ENCODE peak calls at places on chromosome 9, in six cellular contexts. I is heart right ventricle, T is HepG2, D is heart left ventricle, V is HCT116, P is cardiac muscle cell. U is an unnamed sample. For H3K4me1, the result is how much of the 10 kb centered on the place peaks cover.

GRCh38 chr9:105535920-105536668 is 21.8 kb upstream of the FKTN start:
- DNase-seq in V (no peak), D (no peak), T (no peak), I (no peak), P (no peak), U (no peak)

GRCh38 chr9:127936347-127936852 is 1.3 kb downstream of the DPM2 start:
- DNase-seq in V (no peak), I (peak), T (no peak), P (no peak), D (no peak), U (no peak)

GRCh38 chr9:77883846-77884771 is 147.5 kb downstream of the GNAQ start:
- DNase-seq in D (no peak), I (no peak), P (no peak), T (no peak), V (no peak), U (no peak)

GRCh38 chr9:34380034-34380510 is 3.4 kb upstream of the MYORG start:
- DNase-seq in I (no peak), V (no peak), D (no peak), T (no peak), P (peak), U (no peak)

GRCh38 chr9:89137548-89138462 is 40.8 kb downstream of the SHC3 start:
- DNase-seq in T (no peak), P (no peak), V (peak), I (peak), D (peak), U (peak)

GRCh38 chr9:94632736-94633135 is 6.6 kb downstream of the FBP1 start:
- DNase-seq in D (no peak), T (no peak), P (no peak), I (no peak), V (no peak), U (no peak)

GRCh38 chr9:17004500-17004899 is 130.3 kb upstream of the CNTLN start:
- DNase-seq in V (no peak), I (no peak), P (no peak), D (no peak), T (no peak), U (no peak)

GRCh38 chr9:119451426-119451825 is 82.2 kb upstream of the BRINP1 start:
- DNase-seq in D (no peak), P (no peak), T (no peak), I (no peak), V (no peak), U (no peak)

GRCh38 chr9:120931278-120932085 is 4.9 kb upstream of the TRAF1 start:
- DNase-seq in T (no peak), D (peak), V (no peak), P (no peak), I (no peak), U (no peak)
- H3K4me1 ChIP-seq in T (under half), D (under half), V (under half), P (under half), I (under half), U (under half)

GRCh38 chr9:137084526-137084925 is 2.3 kb upstream of the MAN1B1 start:
- DNase-seq in P (no peak), T (no peak), D (no peak), V (no peak), I (no peak), U (no peak)
- H3K27ac ChIP-seq in P (no peak), T (no peak), D (no peak), V (peak), I (no peak), U (no peak)

GRCh38 chr9:78940121-78940855 is 631.5 kb upstream of the TLE4 start:
- DNase-seq in D (no peak), T (no peak), P (no peak), I (no peak), V (no peak), U (no peak)
- H3K4me3 ChIP-seq in D (no peak), T (no peak), P (no peak), I (no peak), V (no peak), U (no peak)

DNA sequence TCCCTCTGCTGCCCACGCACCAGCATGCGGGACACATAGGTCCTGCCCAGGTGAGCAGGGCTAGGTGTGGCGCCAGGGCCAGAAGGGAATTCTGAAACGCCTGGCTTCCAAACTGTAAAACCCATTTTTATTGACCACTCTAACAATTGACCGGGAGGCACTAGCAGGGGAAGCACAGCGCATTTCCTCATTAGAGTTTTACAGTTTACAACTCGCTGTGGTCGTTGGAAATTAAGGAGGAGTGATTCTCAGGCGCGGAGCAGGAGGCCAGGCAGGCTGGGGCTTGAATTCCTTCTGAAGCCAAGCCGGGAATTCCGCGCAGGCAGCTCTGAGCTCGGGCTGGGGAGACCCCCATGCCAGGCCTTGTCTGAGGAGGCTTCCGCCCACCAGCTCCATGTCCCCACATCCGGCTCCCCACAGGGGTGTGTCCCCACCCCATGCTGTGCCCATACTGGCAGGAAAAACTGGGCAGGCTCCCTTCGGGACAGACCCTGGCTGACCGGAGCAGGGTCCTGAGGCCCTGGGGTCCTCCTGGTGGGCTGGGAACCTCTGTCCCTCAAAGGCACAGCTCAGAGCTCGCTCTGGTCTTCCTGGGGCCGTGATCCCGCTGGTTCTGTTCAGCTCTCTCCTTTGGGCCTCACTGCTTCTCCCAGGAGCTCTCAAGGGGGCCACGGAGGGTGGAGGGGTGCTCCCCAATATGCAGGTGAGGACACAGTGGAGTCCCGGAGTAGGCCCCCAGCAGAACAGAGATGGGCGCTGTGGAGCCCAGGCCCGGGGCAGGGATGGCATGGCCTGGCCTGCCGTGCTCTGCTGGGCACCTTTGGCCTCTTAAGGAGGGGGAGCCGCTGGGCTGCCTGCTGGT is 1.2 kb upstream of the NRARP start:
- DNase-seq in P (no peak), T (no peak), V (no peak), I (peak), D (peak), U (no peak)
- H3K4me1 ChIP-seq in P (under half), T (half or more), V (under half), I (half or more), D (under half), U (under half)

GRCh38 chr9:110641350-110641749 is 27.2 kb upstream of the MUSK start:
- DNase-seq in P (no peak), D (no peak), I (no peak), V (no peak), T (no peak), U (no peak)
- H3K27ac ChIP-seq in P (no peak), D (no peak), I (no peak), V (no peak), T (no peak), U (no peak)

DNA sequence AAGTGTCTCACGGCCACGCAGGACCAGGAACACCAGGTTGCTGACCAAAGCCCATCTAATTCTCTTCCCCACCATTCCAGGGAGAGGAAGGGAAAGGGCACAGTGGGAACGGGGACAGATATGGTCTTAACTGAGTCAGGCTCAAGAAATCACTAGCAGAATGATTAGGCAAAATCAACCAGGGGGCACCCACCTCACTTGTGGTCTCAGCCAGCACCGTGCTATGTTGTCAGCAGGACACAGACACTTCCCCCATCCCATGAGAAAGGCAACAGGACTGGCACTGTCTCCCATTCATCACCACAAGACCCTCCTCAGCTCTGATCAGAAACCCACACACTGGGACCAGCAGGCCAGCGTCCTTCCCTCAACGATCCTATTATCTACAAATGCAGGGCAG is 2.9 kb downstream of the BICD2 start:
- DNase-seq in D (no peak), P (no peak), T (no peak), I (no peak), V (no peak), U (no peak)
- H3K4me3 ChIP-seq in D (no peak), P (no peak), T (no peak), I (no peak), V (no peak), U (no peak)

DNA sequence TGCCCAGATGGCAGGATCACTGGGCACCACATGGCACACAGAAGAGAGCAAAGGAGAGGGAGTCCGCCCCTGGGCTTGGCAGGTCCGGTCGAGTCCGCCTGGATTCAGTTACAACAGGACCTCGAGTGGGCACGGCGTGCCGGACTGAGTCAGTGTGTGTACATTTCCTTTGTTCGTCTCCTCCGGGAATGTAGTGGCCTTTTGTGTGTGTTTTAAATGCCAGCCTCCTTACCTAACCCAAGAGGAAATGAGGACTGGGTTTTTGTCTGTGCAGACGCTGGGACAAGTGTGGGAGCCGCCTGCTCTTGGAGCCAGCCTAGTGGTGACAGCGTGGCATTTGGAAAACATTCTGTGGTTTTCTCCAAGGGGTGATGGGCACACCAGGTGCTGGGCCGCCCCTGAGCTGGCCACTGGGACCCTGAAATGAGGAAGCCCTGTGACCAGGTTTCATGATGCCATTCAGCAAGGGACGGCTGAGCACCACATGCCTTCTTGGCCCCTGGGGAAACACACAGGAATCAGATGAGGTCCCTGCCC is 9.6 kb downstream of the NEK6 start:
- DNase-seq in T (no peak), V (no peak), P (no peak), D (no peak), I (no peak), U (peak)
- H3K4me1 ChIP-seq in T (half or more), V (under half), P (under half), D (under half), I (under half), U (under half)

GRCh38 chr9:2560175-2560574 is 61.4 kb upstream of the VLDLR start:
- DNase-seq in V (no peak), I (no peak), P (no peak), D (no peak), T (no peak), U (no peak)
- H3K27ac ChIP-seq in V (no peak), I (peak), P (no peak), D (peak), T (no peak), U (peak)

DNA sequence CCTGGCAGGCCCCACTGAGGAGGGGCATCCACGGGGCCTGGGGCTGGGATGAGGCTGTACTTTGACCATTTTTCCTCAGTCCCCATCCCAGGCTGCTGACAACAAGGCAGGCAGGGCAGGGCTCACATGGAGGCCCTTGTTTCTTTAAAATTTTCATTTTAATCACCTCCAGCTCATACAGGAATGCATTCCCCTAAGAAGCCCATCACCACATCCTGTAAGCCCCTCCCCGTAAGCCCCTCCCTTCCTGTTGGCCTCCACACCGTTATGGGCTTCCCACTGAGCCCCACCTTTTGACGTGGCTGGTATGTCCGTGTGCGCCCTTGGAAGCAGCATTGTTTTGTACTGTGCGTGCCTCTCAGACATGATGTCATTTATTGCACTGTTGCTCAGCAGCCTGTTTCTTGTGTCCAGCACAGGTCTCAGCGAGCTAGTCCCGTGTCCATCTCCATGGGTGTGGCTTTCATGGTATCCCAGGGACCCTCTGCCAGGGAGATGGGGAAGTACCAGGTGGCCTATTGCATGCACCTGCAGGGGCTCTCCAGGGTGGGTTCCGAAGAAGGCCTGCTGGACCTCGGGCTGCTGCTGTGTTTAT is 22.4 kb downstream of the PHF2 start:
- DNase-seq in I (no peak), V (no peak), D (no peak), P (no peak), T (no peak), U (no peak)
- H3K4me3 ChIP-seq in I (no peak), V (no peak), D (no peak), P (no peak), T (no peak), U (no peak)

U was measured in lung.